ENCODE peak calls at places on chromosomes 11 and 22, in six cellular contexts. E, A, H, F, Q and B are unnamed samples.

GRCh38 chr11:74311352-74311926 is at the start of gene P4HA3:
- DNase-seq in E (peak; percentile 59), A (peak; percentile 45), H (no peak), F (peak; percentile 74), Q (peak; percentile 39), B (peak; percentile 48)

GRCh38 chr22:22168190-22168940 is 76.2 kb upstream of the VPREB1 start:
- DNase-seq in E (peak; percentile 6), A (peak; percentile 22), H (peak; percentile 50), F (no peak), Q (no peak), B (peak; percentile 51)

GRCh38 chr11:8266246-8267241 is 2.9 kb upstream of the LMO1 start:
- DNase-seq in E (no peak), A (no peak), H (no peak), F (no peak), Q (no peak), B (no peak)

GRCh38 chr22:31193092-31193491 is 19.0 kb upstream of the LIMK2 start:
- DNase-seq in E (no peak), A (no peak), H (no peak), F (no peak), Q (no peak), B (peak; percentile 91)

GRCh38 chr22:31248138-31248745 is 36.1 kb downstream of the LIMK2 start:
- DNase-seq in E (peak; percentile 30), A (peak; percentile 44), H (peak; percentile 80), F (peak; percentile 79), Q (peak; percentile 75), B (no peak)

GRCh38 chr22:49307870-49308269 is 519.8 kb downstream of the BRD1 start:
- DNase-seq in E (no peak), A (no peak), H (no peak), F (peak; percentile 5), Q (no peak), B (no peak)

GRCh38 chr11:135004495-135004894 is 592.5 kb upstream of the B3GAT1 start:
- DNase-seq in E (no peak), A (no peak), H (no peak), F (no peak), Q (no peak), B (no peak)

GRCh38 chr11:128904872-128905344 is 13.8 kb downstream of the KCNJ5 start:
- DNase-seq in E (no peak), A (peak; percentile 30), H (no peak), F (no peak), Q (no peak), B (no peak)

GRCh38 chr11:125626381-125626950 is 1.5 kb downstream of the CHEK1 start:
- DNase-seq in E (no peak), A (peak; percentile 87), H (no peak), F (no peak), Q (no peak), B (no peak)

GRCh38 chr22:44609589-44609988 is 92.4 kb upstream of the PRR5 start:
- DNase-seq in E (no peak), A (no peak), H (no peak), F (no peak), Q (no peak), B (no peak)

GRCh38 chr11:77959434-77959833 is 35.0 kb downstream of the INTS4 start:
- DNase-seq in E (no peak), A (no peak), H (no peak), F (no peak), Q (no peak), B (no peak)

GRCh38 chr22:22893077-22893805 is 5.6 kb downstream of the IGLL5 start:
- DNase-seq in E (no peak), A (no peak), H (no peak), F (no peak), Q (no peak), B (no peak)

GRCh38 chr11:107844041-107844440 is 14.5 kb downstream of the SLC35F2 start:
- DNase-seq in E (no peak), A (no peak), H (no peak), F (no peak), Q (peak; percentile 19), B (no peak)

GRCh38 chr22:45270095-45271020 is 14.4 kb upstream of the UPK3A start:
- DNase-seq in E (no peak), A (no peak), H (no peak), F (no peak), Q (no peak), B (no peak)

GRCh38 chr11:101323997-101324396 is 194.4 kb upstream of the PGR start:
- DNase-seq in E (no peak), A (no peak), H (no peak), F (peak; percentile 19), Q (no peak), B (no peak)

GRCh38 chr11:45043755-45044475 is 93.2 kb upstream of the TP53I11 start:
- DNase-seq in E (no peak), A (no peak), H (no peak), F (no peak), Q (no peak), B (no peak)

GRCh38 chr11:62689421-62690183 is at the start of gene LRRN4CL:
- DNase-seq in E (no peak), A (no peak), H (peak; percentile 85), F (peak; percentile 78), Q (peak; percentile 71), B (no peak)